ENCODE peak calls at places on chromosome 2, in six cellular contexts. H is foreskin fibroblast, L is choroid plexus epithelial cell, N is epithelial cell of proximal tubule, D is lower leg skin, Z is osteoblast. B is an unnamed sample.

GRCh38 chr2:31239842-31240198 is 5.9 kb downstream of the EHD3 start:
- DNase-seq in H (peak; percentile 86), L (peak; percentile 75), N (no peak), D (peak; percentile 86), Z (peak; percentile 93), B (peak; percentile 52)

GRCh38 chr2:234446404-234447076 is 50.3 kb downstream of the ARL4C start:
- DNase-seq in H (no peak), L (peak; percentile 47), N (no peak), D (peak; percentile 93), Z (no peak), B (no peak)

GRCh38 chr2:27737676-27738348 is 33.7 kb upstream of the MRPL33 start:
- DNase-seq in H (peak; percentile 91), L (peak; percentile 93), N (peak; percentile 87), D (peak; percentile 85), Z (peak; percentile 92), B (no peak)

GRCh38 chr2:235238537-235238936 is 255.3 kb upstream of the AGAP1 start:
- DNase-seq in H (peak; percentile 29), L (peak; percentile 40), N (no peak), D (no peak), Z (peak; percentile 80), B (no peak)

GRCh38 chr2:212921061-212921460 is 230.4 kb downstream of the IKZF2 start:
- DNase-seq in H (no peak), L (no peak), N (no peak), D (no peak), Z (no peak), B (no peak)

GRCh38 chr2:113276216-113276905 is 2.4 kb downstream of the PAX8 start:
- DNase-seq in H (no peak), L (no peak), N (no peak), D (no peak), Z (peak; percentile 74), B (no peak)

GRCh38 chr2:239289545-239289944 is 111.3 kb downstream of the HDAC4 start:
- DNase-seq in H (no peak), L (no peak), N (no peak), D (no peak), Z (peak; percentile 44), B (no peak)

GRCh38 chr2:26001743-26002341 is 19.5 kb upstream of the KIF3C start:
- DNase-seq in H (no peak), L (peak; percentile 47), N (no peak), D (peak; percentile 92), Z (peak; percentile 74), B (peak; percentile 47)

GRCh38 chr2:71453404-71454220 is at the start of gene DYSF:
- DNase-seq in H (peak; percentile 13), L (peak; percentile 44), N (no peak), D (no peak), Z (peak; percentile 91), B (no peak)

GRCh38 chr2:20645301-20645701 is 5.6 kb downstream of the HS1BP3 start:
- DNase-seq in H (no peak), L (no peak), N (no peak), D (no peak), Z (no peak), B (no peak)

GRCh38 chr2:159035790-159036411 is 67.5 kb downstream of the TANC1 start:
- DNase-seq in H (no peak), L (peak; percentile 82), N (peak; percentile 40), D (no peak), Z (no peak), B (no peak)

GRCh38 chr2:232120911-232121310 is 159.4 kb downstream of the DIS3L2 start:
- DNase-seq in H (no peak), L (no peak), N (no peak), D (no peak), Z (no peak), B (no peak)

GRCh38 chr2:201234167-201235139 is 25.9 kb upstream of the CASP8 start:
- DNase-seq in H (no peak), L (peak; percentile 40), N (no peak), D (no peak), Z (peak; percentile 46), B (no peak)

GRCh38 chr2:200156140-200156858 is 150.2 kb upstream of the SPATS2L start:
- DNase-seq in H (peak; percentile 84), L (peak; percentile 95), N (peak; percentile 78), D (no peak), Z (peak; percentile 35), B (no peak)

GRCh38 chr2:32977228-32977758 is 30.5 kb downstream of the LTBP1 start:
- DNase-seq in H (no peak), L (peak; percentile 24), N (no peak), D (peak; percentile 93), Z (no peak), B (no peak)

GRCh38 chr2:173854840-173855239 is 110.3 kb downstream of the SP3 start:
- DNase-seq in H (peak; percentile 54), L (no peak), N (no peak), D (peak; percentile 83), Z (peak; percentile 94), B (peak; percentile 6)

GRCh38 chr2:19073522-19073921 is 284.9 kb downstream of the OSR1 start:
- DNase-seq in H (peak; percentile 72), L (peak; percentile 78), N (no peak), D (no peak), Z (peak; percentile 81), B (no peak)

GRCh38 chr2:111522231-111522768 is 361.7 kb downstream of the ANAPC1 start:
- DNase-seq in H (peak; percentile 31), L (peak; percentile 89), N (no peak), D (no peak), Z (no peak), B (no peak)

GRCh38 chr2:69917854-69918253 is 2.9 kb downstream of the MXD1 start:
- DNase-seq in H (peak; percentile 69), L (peak; percentile 92), N (no peak), D (no peak), Z (peak; percentile 93), B (no peak)

GRCh38 chr2:121561617-121562268 is 31.1 kb downstream of the RNU4ATAC start:
- DNase-seq in H (peak; percentile 14), L (peak; percentile 52), N (no peak), D (no peak), Z (peak; percentile 72), B (no peak)

GRCh38 chr2:238135601-238136150 is 2.8 kb upstream of the KLHL30 start:
- DNase-seq in H (no peak), L (no peak), N (no peak), D (no peak), Z (no peak), B (no peak)

GRCh38 chr2:240635998-240636547 is 10.8 kb downstream of the GPR35 start:
- DNase-seq in H (no peak), L (no peak), N (no peak), D (peak; percentile 75), Z (peak; percentile 38), B (no peak)

GRCh38 chr2:239143858-239144712 is 256.7 kb downstream of the HDAC4 start:
- DNase-seq in H (peak; percentile 19), L (peak; percentile 76), N (no peak), D (no peak), Z (peak; percentile 94), B (no peak)

GRCh38 chr2:175605989-175606841 is 395.9 kb downstream of the LNPK start:
- DNase-seq in H (peak; percentile 77), L (no peak), N (peak; percentile 10), D (no peak), Z (no peak), B (no peak)

GRCh38 chr2:195319112-195319460 is 337.9 kb upstream of the SLC39A10 start:
- DNase-seq in H (peak; percentile 24), L (peak; percentile 86), N (peak; percentile 73), D (no peak), Z (no peak), B (no peak)

GRCh38 chr2:15584767-15585469 is 6.8 kb upstream of the DDX1 start:
- DNase-seq in H (peak; percentile 35), L (peak; percentile 29), N (no peak), D (no peak), Z (no peak), B (no peak)

GRCh38 chr2:230951396-230951795 is 26.4 kb upstream of the GPR55 start:
- DNase-seq in H (no peak), L (no peak), N (no peak), D (peak; percentile 21), Z (no peak), B (no peak)
- H3K4me3 ChIP-seq in H (no peak overlapping the region), L (no peak overlapping the region), N (no peak overlapping the region), D (no peak overlapping the region), Z (no peak overlapping the region), B (no peak overlapping the region)

GRCh38 chr2:130391058-130391871 is 35.4 kb downstream of the PTPN18 start:
- DNase-seq in H (peak; percentile 77), L (peak; percentile 66), N (no peak), D (peak; percentile 95), Z (peak; percentile 93), B (no peak)

GRCh38 chr2:130391872-130392670 is 36.2 kb downstream of the PTPN18 start:
- DNase-seq in H (peak; percentile 44), L (peak; percentile 50), N (no peak), D (peak; percentile 77), Z (no peak), B (no peak)

GRCh38 chr2:130389363-130389762 is 33.5 kb downstream of the PTPN18 start:
- DNase-seq in H (no peak), L (no peak), N (no peak), D (no peak), Z (no peak), B (no peak)

GRCh38 chr2:130389783-130390182 is 33.9 kb downstream of the PTPN18 start:
- DNase-seq in H (no peak), L (no peak), N (no peak), D (no peak), Z (no peak), B (no peak)

DNA sequence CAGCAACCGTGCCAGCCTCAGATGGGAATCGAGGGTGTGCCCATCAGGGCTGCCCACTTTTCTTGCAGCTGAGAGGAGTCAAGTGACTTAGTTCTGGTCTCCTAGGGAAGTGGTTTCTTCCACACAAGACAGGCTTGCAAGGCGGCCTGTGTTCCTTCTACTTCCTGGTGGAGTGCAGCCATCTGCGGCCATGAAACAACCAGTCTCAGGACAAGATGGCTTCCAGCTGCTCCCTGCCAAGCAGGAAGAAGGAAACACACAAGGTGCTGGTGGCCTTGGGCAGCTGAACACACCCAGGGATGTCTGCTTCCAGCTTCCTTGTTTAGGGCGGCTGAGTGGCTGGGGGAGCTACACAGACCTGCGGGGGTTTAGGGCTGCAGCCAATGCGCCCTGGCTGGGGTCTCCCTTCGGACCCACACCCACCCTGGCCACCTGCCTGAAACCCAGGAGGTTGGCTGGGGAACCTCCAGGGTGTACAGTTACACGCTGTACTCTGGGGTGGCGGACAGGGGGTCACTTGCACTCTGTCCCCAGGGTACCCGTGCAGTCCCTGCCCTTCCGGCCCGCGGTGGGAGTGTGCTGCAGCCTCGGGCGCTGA is 34.7 kb downstream of the PTPN18 start:
- DNase-seq in H (no peak), L (no peak), N (no peak), D (peak; percentile 86), Z (no peak), B (no peak)
- H3K4me3 ChIP-seq in H (peak overlapping the region; percentile 65), L (peak overlapping the region; percentile 75), N (peak overlapping the region; percentile 85), D (peak overlapping the region; percentile 56), Z (peak overlapping the region; percentile 85), B (peak overlapping the region; percentile 82)

GRCh38 chr2:12107849-12108420 is 361.5 kb downstream of the LPIN1 start:
- DNase-seq in H (no peak), L (peak; percentile 83), N (no peak), D (no peak), Z (peak; percentile 74), B (no peak)
- H3K4me3 ChIP-seq in H (no peak overlapping the region), L (no peak overlapping the region), N (no peak overlapping the region), D (no peak overlapping the region), Z (no peak overlapping the region), B (no peak overlapping the region)

DNA sequence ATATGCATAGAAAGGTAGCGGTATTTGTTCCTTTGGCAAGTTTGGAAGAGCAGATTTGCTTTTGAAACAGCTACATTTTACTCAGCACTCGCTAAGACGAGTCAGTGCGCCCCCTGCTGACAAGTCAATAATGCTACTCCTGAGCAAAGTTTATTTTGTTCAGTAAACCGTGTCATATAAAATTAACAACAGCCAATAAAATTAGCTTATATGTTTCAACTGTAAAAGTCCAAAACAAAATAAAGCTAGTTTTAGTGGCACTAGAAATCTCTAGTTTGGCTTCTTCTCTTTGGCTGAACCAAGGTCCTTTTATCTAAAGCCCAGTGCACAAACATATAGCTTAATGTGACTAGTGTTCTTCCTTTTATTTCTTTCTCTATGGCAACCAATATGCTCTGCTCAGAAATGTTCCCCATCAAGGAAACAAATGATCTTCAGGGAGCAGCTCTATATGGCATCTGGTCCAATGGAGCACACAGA is 4.3 kb upstream of the POU3F3 start:
- DNase-seq in H (peak; percentile 40), L (peak; percentile 84), N (no peak), D (peak; percentile 87), Z (peak; percentile 91), B (no peak)
- H3K4me3 ChIP-seq in H (no peak overlapping the region), L (no peak overlapping the region), N (peak overlapping the region; percentile 83), D (no peak overlapping the region), Z (no peak overlapping the region), B (no peak overlapping the region)

B was measured in thoracic aorta.